ENCODE peak calls at places on chromosome 12, in four cellular contexts. A is K562, Q is GM12878, W is HepG2. S is an unnamed sample.
A peak's percentile ranks its signal among the peaks of the same experiment; 100 is the strongest.

GRCh38 chr12:92363295-92364146 is 217.9 kb upstream of the BTG1 start:
- DNase-seq in W (no peak), A (peak; percentile 25), Q (peak; percentile 96), S (no peak)

GRCh38 chr12:47349102-47349769 is 269.5 kb upstream of the AMIGO2 start:
- DNase-seq in W (no peak), A (no peak), Q (no peak), S (no peak)

GRCh38 chr12:47311011-47311410 is 231.3 kb upstream of the AMIGO2 start:
- DNase-seq in A (no peak), Q (no peak), W (no peak), S (no peak)

GRCh38 chr12:70317781-70318180 is 48.3 kb upstream of the KCNMB4 start:
- DNase-seq in Q (peak; percentile 77), W (no peak), A (no peak), S (no peak)

GRCh38 chr12:108337235-108338223 is 1.6 kb downstream of the CMKLR1 start:
- DNase-seq in W (peak; percentile 26), A (peak; percentile 94), Q (no peak), S (peak; percentile 35)

GRCh38 chr12:98440165-98440581 is 75.2 kb upstream of the TMPO start:
- DNase-seq in Q (no peak), A (peak; percentile 87), W (no peak), S (no peak)

GRCh38 chr12:107593713-107594381 is 91.8 kb upstream of the PWP1 start:
- DNase-seq in Q (peak; percentile 17), A (peak; percentile 60), W (no peak), S (no peak)

GRCh38 chr12:30105505-30105904 is 321.8 kb upstream of the TMTC1 start:
- DNase-seq in W (no peak), A (no peak), Q (no peak), S (no peak)

GRCh38 chr12:131851741-131852550 is 23.8 kb downstream of the MMP17 start:
- DNase-seq in Q (no peak), W (no peak), A (no peak), S (no peak)

GRCh38 chr12:45324391-45324790 is 108.5 kb downstream of the ANO6 start:
- DNase-seq in Q (no peak), A (peak; percentile 26), W (no peak), S (no peak)

GRCh38 chr12:45988259-45988658 is 2.1 kb downstream of the SCAF11 start:
- DNase-seq in A (no peak), W (no peak), Q (no peak), S (no peak)

DNA sequence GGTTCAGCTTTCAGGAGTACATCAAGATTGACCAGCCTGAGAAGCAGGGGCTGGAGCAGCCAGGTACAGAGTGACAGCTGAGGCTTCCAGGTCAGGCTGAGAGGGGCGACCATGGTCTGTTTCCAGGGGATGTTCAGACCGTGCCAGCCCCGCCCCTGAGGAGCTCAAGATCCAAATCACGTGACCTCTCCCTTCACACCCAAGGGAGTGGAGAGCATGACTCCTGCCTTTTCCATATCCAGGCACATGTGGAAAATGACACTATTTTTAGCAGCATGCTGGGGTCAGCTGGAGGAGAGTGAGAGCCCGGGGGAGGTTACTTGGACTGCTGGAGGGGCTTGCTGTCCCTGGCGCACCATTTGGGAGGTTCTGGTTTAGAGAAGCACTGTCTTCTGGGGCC is 92.7 kb downstream of the B4GALNT3 start:
- DNase-seq in W (no peak), Q (no peak), A (no peak), S (no peak)
- TF ChIP-seq ESRRA in W (no peak), Q (no peak), A (no peak), S (no peak)

DNA sequence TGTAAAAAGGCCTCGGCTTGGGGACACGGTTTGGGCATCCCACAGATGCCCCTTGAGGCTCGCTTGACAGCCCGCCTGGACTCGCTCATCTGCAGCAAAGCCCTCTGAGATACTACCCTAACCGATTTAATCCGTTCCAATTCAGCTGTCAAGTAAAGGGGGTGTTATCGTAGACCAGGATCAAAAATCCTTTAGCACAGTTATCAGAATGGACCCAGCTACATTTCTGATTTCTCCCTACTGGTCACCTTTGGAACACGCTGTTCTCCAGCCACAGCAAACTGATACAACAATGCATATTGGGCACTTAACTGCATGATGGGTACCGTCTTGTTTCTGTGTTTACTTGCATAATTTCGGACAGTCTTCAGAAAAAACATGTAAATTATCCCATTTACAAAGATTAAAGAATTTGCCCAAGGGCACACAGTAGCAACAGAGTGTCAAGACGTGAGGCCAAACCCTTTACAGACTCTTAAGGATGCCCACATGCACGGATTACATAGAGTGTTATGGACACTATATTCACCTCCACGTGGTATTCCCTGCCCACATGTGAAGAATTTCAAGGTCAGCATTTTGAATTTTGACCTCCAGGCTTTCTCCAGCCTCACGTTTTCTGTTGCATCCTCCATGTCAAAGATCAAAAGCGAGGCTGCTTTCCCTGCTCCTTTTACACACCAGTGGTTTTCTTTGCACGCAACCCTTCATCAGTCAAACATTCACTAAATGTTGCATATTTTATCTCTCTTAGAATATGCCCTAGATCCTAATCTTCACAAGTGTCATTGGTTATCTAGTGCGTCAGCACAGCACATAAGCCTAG is 3.2 kb upstream of the DUSP6 start:
- DNase-seq in Q (no peak), A (no peak), W (peak; percentile 65), S (no peak)
- TF ChIP-seq ETV6 in Q (no peak), A (no peak), W (no peak), S (no peak)

GRCh38 chr12:31494455-31494854 is 96.5 kb downstream of the DENND5B start:
- DNase-seq in A (no peak), Q (no peak), W (no peak), S (no peak)

GRCh38 chr12:31492599-31493196 is 98.2 kb downstream of the DENND5B start:
- DNase-seq in A (no peak), W (no peak), Q (no peak), S (no peak)

GRCh38 chr12:31499567-31499966 is 91.4 kb downstream of the DENND5B start:
- DNase-seq in Q (no peak), A (no peak), W (no peak), S (no peak)

GRCh38 chr12:31498424-31498823 is 92.5 kb downstream of the DENND5B start:
- DNase-seq in A (no peak), W (no peak), Q (no peak), S (no peak)

GRCh38 chr12:31496257-31496656 is 94.7 kb downstream of the DENND5B start:
- DNase-seq in W (no peak), Q (no peak), A (no peak), S (no peak)
- TF ChIP-seq ESRRA in W (no peak), Q (no peak), A (no peak), S (no peak)

GRCh38 chr12:113700943-113701342 is 229.3 kb upstream of the LHX5 start:
- DNase-seq in Q (no peak), A (no peak), W (no peak), S (peak; percentile 43)
- TF ChIP-seq ETV6 in Q (no peak), A (no peak), W (no peak), S (no peak)

S was measured in WTC11.